ENCODE peak calls at places on chromosomes 11 and 22, in six cellular contexts. V, S, J, N, U and X are unnamed samples. For H3K4me1, the result is how much of the 10 kb centered on the place peaks cover.

GRCh38 chr11:26931248-26931631 is 62.7 kb upstream of the FIBIN start:
- ATAC-seq in N (no peak), U (no peak), V (no peak), S (no peak), J (no peak), X (peak)

GRCh38 chr11:72705442-72706365 is 31.5 kb upstream of the PDE2A start:
- ATAC-seq in N (no peak), V (no peak), J (no peak), U (no peak), S (no peak), X (no peak)

GRCh38 chr11:68843052-68843561 is 1.4 kb upstream of the CPT1A start:
- ATAC-seq in N (no peak), U (no peak), V (no peak), S (no peak), J (no peak), X (no peak)

GRCh38 chr11:36162282-36162825 is 126.9 kb downstream of the COMMD9 start:
- ATAC-seq in U (no peak), J (no peak), V (no peak), S (no peak), N (no peak), X (no peak)

GRCh38 chr11:18527512-18527911 is 770 bp upstream of the TSG101 start:
- ATAC-seq in S (no peak), U (no peak), N (no peak), V (no peak), J (peak), X (no peak)

GRCh38 chr22:20065896-20066616 is 14.0 kb upstream of the DGCR8 start:
- ATAC-seq in S (no peak), V (no peak), J (no peak), U (no peak), N (no peak), X (no peak)

GRCh38 chr22:23523746-23524145 is 56.3 kb downstream of the IGLL1 start:
- ATAC-seq in J (no peak), S (no peak), U (no peak), N (no peak), V (no peak), X (no peak)

GRCh38 chr11:10601722-10602281 is 33.3 kb upstream of the LYVE1 start:
- ATAC-seq in U (peak), V (no peak), S (no peak), N (no peak), J (no peak), X (peak)

GRCh38 chr11:35035894-35036408 is 103.0 kb upstream of the CD44 start:
- ATAC-seq in U (no peak), V (no peak), N (no peak), J (no peak), S (no peak), X (no peak)

GRCh38 chr11:112770487-112770886 is 190.7 kb upstream of the NCAM1 start:
- ATAC-seq in S (no peak), V (no peak), U (no peak), N (no peak), J (peak), X (no peak)

GRCh38 chr11:79087238-79087956 is 353.4 kb downstream of the TENM4 start:
- ATAC-seq in S (peak), V (peak), N (peak), J (no peak), U (peak), X (peak)

GRCh38 chr11:5123802-5124521 is 14.2 kb downstream of the OR52A5 start:
- ATAC-seq in S (peak), V (peak), N (peak), U (peak), J (peak), X (peak)

GRCh38 chr11:104090767-104091166 is 54.3 kb downstream of the DDI1 start:
- ATAC-seq in V (no peak), S (no peak), N (no peak), U (no peak), J (no peak), X (no peak)

GRCh38 chr22:27317156-27317555 is 484.4 kb downstream of the MN1 start:
- ATAC-seq in V (no peak), S (no peak), J (no peak), N (peak), U (no peak), X (no peak)

GRCh38 chr22:27573280-27573711 is 228.3 kb downstream of the MN1 start:
- ATAC-seq in J (no peak), U (no peak), S (no peak), N (no peak), V (no peak), X (no peak)

GRCh38 chr11:68432874-68433273 is 27.7 kb upstream of the PPP6R3 start:
- ATAC-seq in U (no peak), N (no peak), V (no peak), S (no peak), J (no peak), X (no peak)

GRCh38 chr22:31734512-31734911 is 15.4 kb downstream of the PRR14L start:
- ATAC-seq in J (no peak), S (no peak), N (no peak), U (no peak), V (no peak), X (no peak)

GRCh38 chr22:43262990-43263644 is 76.2 kb upstream of the TTLL12 start:
- ATAC-seq in N (peak), U (peak), J (no peak), S (peak), V (no peak), X (no peak)

GRCh38 chr22:36541831-36542391 is 12.9 kb upstream of the EIF3D start:
- ATAC-seq in S (no peak), V (peak), J (no peak), N (peak), U (no peak), X (no peak)

GRCh38 chr22:39932918-39933649 is 27.1 kb upstream of the TMA7B start:
- ATAC-seq in S (no peak), N (peak), V (no peak), J (no peak), U (peak), X (no peak)

GRCh38 chr22:39933741-39934140 is 26.5 kb upstream of the TMA7B start:
- ATAC-seq in V (no peak), U (no peak), J (no peak), S (no peak), N (no peak), X (no peak)

GRCh38 chr22:39928556-39929401 is 27.9 kb downstream of the GRAP2 start:
- ATAC-seq in U (no peak), V (no peak), S (no peak), J (no peak), N (no peak), X (no peak)

GRCh38 chr22:39932166-39932565 is 28.0 kb upstream of the TMA7B start:
- ATAC-seq in J (no peak), S (no peak), V (no peak), U (no peak), N (no peak), X (no peak)

GRCh38 chr22:39931271-39931670 is 28.9 kb upstream of the TMA7B start:
- ATAC-seq in S (no peak), U (no peak), V (no peak), J (no peak), N (no peak), X (no peak)
- H3K4me1 ChIP-seq in S (under half), U (under half), V (under half), J (under half), N (under half), X (under half)

GRCh38 chr22:22360014-22360413 is 115.4 kb downstream of the VPREB1 start:
- ATAC-seq in S (no peak), U (no peak), J (no peak), V (no peak), N (no peak), X (no peak)
- H3K4me3 ChIP-seq in S (no peak), U (no peak), J (no peak), V (no peak), N (no peak), X (no peak)

GRCh38 chr22:41947181-41948080 is 479 bp upstream of the CENPM start:
- ATAC-seq in S (no peak), N (no peak), J (no peak), V (no peak), U (no peak), X (no peak)

GRCh38 chr22:41948142-41948541 is 1.2 kb upstream of the CENPM start:
- ATAC-seq in U (no peak), N (no peak), V (no peak), S (no peak), J (no peak), X (no peak)

GRCh38 chr22:41943661-41944209 is 3.2 kb downstream of the CENPM start:
- ATAC-seq in N (no peak), V (no peak), U (no peak), J (peak), S (no peak), X (no peak)

GRCh38 chr22:41949297-41949965 is 2.5 kb upstream of the CENPM start:
- ATAC-seq in V (no peak), S (no peak), U (no peak), N (no peak), J (no peak), X (no peak)

DNA sequence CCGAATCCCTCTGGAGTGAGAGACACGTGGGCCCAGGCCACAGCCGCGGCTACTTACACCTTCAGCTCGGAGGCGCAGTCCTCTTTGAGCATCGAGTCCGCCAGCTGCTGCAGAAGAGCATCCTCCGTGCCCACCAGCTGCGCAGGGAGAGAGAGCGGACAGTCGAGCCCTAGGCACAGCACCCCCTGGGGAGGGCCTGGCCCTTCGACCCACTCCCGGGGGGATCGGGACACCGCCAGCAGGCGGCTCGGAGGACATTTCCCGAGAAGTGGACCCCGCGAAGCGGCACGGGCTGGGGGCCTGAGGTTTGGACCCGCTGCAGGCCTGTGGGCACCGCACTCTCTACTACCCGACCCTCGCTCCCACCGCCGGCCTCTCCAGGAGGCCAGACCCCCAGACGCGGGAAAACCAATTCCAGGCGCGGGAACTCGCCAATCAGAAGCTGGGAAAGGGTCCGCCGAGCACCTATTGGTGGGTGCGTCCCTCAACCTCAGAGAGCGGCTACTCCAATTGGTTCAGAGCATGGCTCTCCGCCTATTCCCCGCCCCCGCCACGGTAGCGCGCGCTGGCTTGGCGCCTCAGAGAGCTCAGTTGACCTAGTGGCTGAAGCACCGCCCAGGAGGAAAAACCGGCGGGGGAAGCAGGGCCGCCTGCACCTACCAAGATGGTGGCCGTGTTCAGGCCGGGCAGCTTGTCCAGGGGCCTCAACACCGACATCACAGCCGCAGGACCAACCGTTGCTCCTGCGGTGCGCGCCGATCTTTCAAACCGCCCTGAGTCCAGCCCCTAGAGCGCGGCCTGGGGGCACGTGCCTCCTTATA is at the start of gene CENPM:
- ATAC-seq in N (peak), S (peak), V (peak), U (peak), J (peak), X (peak)
- TF ChIP-seq POLR2A in N (peak), S (peak), V (peak), U (no peak), J (no peak), X (no peak)

GRCh38 chr11:6405039-6405667 is 13.7 kb downstream of the APBB1 start:
- ATAC-seq in S (no peak), V (no peak), U (no peak), J (no peak), N (no peak), X (peak)
- H3K4me1 ChIP-seq in S (under half), V (under half), U (under half), J (under half), N (under half), X (under half)

GRCh38 chr22:17867160-17867785 is 93.0 kb upstream of the BID start:
- ATAC-seq in V (no peak), S (no peak), N (no peak), J (peak), U (peak), X (peak)

GRCh38 chr22:17864398-17865182 is 90.3 kb upstream of the BID start:
- ATAC-seq in N (no peak), V (no peak), S (no peak), J (no peak), U (peak), X (no peak)

GRCh38 chr22:17866621-17867020 is 92.4 kb upstream of the BID start:
- ATAC-seq in U (no peak), S (no peak), N (no peak), V (no peak), J (no peak), X (no peak)

GRCh38 chr22:17866127-17866526 is 91.9 kb upstream of the BID start:
- ATAC-seq in S (no peak), V (no peak), U (no peak), N (no peak), J (no peak), X (peak)

DNA sequence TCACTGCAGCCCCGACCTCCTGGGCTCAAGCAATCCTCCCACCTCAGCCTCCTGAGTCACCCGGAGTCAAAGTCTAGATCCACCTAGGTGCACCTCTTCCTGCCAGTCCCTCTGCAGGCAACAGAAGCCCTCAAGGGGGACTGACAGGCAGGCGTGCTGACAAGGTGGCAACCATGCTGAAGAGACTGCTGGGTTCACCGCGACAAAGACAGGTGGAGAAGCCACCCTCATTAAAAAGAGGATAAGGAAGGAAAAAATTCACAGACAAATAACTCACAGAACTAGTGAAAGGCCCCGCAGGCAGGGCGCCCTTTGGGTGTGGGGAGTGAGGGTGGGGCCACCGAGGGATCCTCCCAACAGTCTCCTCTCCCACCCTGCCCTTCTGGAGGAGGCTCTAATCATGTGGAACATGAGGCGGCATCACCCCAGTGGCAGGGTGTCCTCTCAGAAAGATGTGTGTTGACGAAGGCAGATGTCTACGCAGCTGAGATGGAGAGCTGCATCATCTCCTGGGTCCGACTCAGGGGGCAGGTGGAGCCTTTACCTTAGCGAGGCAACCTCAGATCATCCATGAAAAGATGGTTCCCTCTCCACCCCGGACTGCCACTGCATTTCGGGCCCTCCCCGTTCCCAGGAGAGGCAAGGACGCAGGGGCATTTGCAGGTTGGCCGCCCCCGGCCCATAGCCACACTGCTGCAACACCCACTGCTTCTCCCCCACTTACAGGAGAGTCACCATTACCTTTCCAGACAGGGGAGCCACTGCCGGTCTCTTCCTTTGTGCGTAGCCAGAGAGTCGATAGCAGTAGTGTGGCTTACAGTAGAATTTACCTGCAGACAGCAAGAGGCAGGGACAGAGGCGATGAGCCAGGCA is 91.2 kb upstream of the BID start:
- ATAC-seq in V (no peak), J (no peak), U (no peak), S (no peak), N (no peak), X (no peak)
- H3K4me3 ChIP-seq in V (no peak), J (no peak), U (no peak), S (no peak), N (no peak), X (peak)

DNA sequence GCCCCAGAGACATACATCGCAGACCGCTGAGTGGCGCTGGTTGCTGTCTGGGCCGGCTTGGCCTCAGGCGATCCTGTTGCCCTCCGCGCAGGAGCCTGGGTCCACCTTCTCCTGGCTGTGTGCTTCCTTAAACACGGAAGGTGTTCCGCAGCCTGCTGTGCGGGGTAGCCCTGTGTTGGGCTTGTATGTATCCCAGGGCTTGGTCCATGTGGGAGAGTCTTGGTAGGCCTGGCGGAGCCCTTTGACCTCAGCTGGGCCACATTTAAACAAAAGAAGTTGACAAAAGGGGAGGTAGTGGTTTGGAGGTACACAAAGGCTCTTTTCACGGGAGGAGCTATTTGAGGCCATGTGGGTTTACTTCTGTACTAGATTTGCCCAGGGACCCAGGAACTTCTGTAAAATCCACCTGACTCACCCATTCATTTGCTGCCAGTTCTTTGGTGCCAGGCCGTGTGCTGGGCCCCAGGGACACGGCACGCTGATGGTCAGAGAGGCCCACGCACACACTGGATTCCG is 11.0 kb upstream of the GRAMD4 start:
- ATAC-seq in N (peak), U (no peak), S (peak), V (no peak), J (no peak), X (no peak)
- TF ChIP-seq POLR2A in N (no peak), U (no peak), S (no peak), V (no peak), J (no peak), X (no peak)

GRCh38 chr22:45554861-45555260 is 52.2 kb downstream of the FBLN1 start:
- ATAC-seq in N (no peak), V (no peak), U (no peak), J (no peak), S (no peak), X (no peak)

GRCh38 chr22:45552580-45553332 is 50.1 kb downstream of the FBLN1 start:
- ATAC-seq in S (no peak), U (no peak), N (no peak), J (no peak), V (no peak), X (no peak)

GRCh38 chr22:45554040-45554406 is 51.3 kb downstream of the FBLN1 start:
- ATAC-seq in N (peak), V (peak), S (no peak), J (peak), U (peak), X (no peak)

GRCh38 chr22:45552017-45552411 is 49.3 kb downstream of the FBLN1 start:
- ATAC-seq in S (no peak), N (no peak), U (no peak), V (no peak), J (no peak), X (no peak)

GRCh38 chr22:45553333-45554039 is 50.8 kb downstream of the FBLN1 start:
- ATAC-seq in V (peak), J (peak), S (peak), N (peak), U (peak), X (peak)
- H3K4me1 ChIP-seq in V (under half), J (under half), S (under half), N (under half), U (under half), X (under half)

GRCh38 chr11:61733120-61733978 is 19.1 kb upstream of the MYRF start:
- ATAC-seq in N (peak), U (peak), S (peak), V (peak), J (peak), X (peak)
- H3K4me3 ChIP-seq in N (no peak), U (no peak), S (no peak), V (no peak), J (no peak), X (no peak)